ENCODE peak calls at places on chromosomes 7 and 10, in seven cellular contexts. G, Y, D, R, T, K and F are unnamed samples.

GRCh38 chr7:20299647-20300312 is 30.9 kb upstream of the ITGB8 start:
- DNase-seq in K (no peak), R (no peak), Y (no peak), T (peak; percentile 46), G (no peak), D (peak; percentile 80), F (no peak)

GRCh38 chr10:129945941-129946760 is 17.9 kb downstream of the EBF3 start:
- DNase-seq in T (peak; percentile 47), G (no peak), K (no peak), Y (no peak), D (no peak), R (no peak), F (no peak)

GRCh38 chr7:25095516-25096345 is 29.3 kb downstream of the CYCS start:
- DNase-seq in Y (no peak), T (no peak), K (no peak), G (peak; percentile 40), D (no peak), R (no peak), F (no peak)

GRCh38 chr10:122102867-122103525 is 114.0 kb downstream of the TACC2 start:
- DNase-seq in D (no peak), Y (no peak), R (no peak), T (peak; percentile 10), K (no peak), G (no peak), F (no peak)

GRCh38 chr10:94397549-94398370 is 4.6 kb upstream of the TBC1D12 start:
- DNase-seq in Y (peak; percentile 20), G (no peak), R (peak; percentile 28), T (peak; percentile 37), D (no peak), K (no peak), F (no peak)

GRCh38 chr7:32616625-32617024 is 121.3 kb downstream of the AVL9 start:
- DNase-seq in Y (peak; percentile 59), K (peak; percentile 22), R (no peak), D (no peak), T (peak; percentile 95), G (no peak), F (peak; percentile 51)

GRCh38 chr7:377069-378040 is 87.4 kb downstream of the FOXL3 start:
- DNase-seq in T (no peak), K (no peak), D (no peak), R (no peak), G (no peak), Y (no peak), F (no peak)

GRCh38 chr10:24894728-24895127 is 57.7 kb downstream of the PRTFDC1 start:
- DNase-seq in K (no peak), D (no peak), Y (no peak), T (no peak), R (no peak), G (no peak), F (no peak)

GRCh38 chr7:94297397-94297838 is 97.3 kb upstream of the COL1A2 start:
- DNase-seq in G (no peak), K (peak; percentile 61), T (peak; percentile 98), R (no peak), D (no peak), Y (peak; percentile 64), F (no peak)

GRCh38 chr10:97509120-97509670 is 10.5 kb downstream of the UBTD1 start:
- DNase-seq in D (no peak), R (no peak), G (no peak), T (no peak), Y (no peak), K (no peak), F (no peak)

GRCh38 chr7:2566890-2567662 is 8.3 kb downstream of the IQCE start:
- DNase-seq in Y (no peak), K (no peak), R (no peak), T (peak; percentile 32), G (no peak), D (peak; percentile 92), F (no peak)

GRCh38 chr7:134452991-134453473 is 5.9 kb downstream of the AKR1B1 start:
- DNase-seq in K (no peak), R (no peak), Y (no peak), G (no peak), T (no peak), D (no peak), F (no peak)

GRCh38 chr10:70320751-70321150 is 36.9 kb upstream of the NPFFR1 start:
- DNase-seq in T (peak; percentile 72), Y (no peak), D (no peak), G (no peak), K (no peak), R (no peak), F (no peak)

GRCh38 chr10:18214692-18215563 is 74.7 kb downstream of the CACNB2 start:
- DNase-seq in T (peak; percentile 76), D (peak; percentile 38), G (peak; percentile 61), K (peak; percentile 70), R (peak; percentile 70), Y (peak; percentile 50), F (no peak)

GRCh38 chr10:23556727-23557440 is 118.0 kb downstream of the OTUD1 start:
- DNase-seq in Y (peak; percentile 54), R (no peak), T (peak; percentile 86), G (no peak), D (no peak), K (no peak), F (no peak)

GRCh38 chr10:44773565-44773964 is 137.6 kb upstream of the TMEM72 start:
- DNase-seq in R (peak; percentile 6), Y (no peak), T (no peak), G (no peak), K (no peak), D (no peak), F (no peak)

GRCh38 chr10:7264313-7264741 is 146.5 kb downstream of the SFMBT2 start:
- DNase-seq in K (peak; percentile 26), R (no peak), G (peak; percentile 45), T (no peak), Y (peak; percentile 74), D (no peak), F (no peak)

GRCh38 chr10:124063736-124064135 is 29.7 kb downstream of the CHST15 start:
- DNase-seq in Y (peak; percentile 82), D (peak; percentile 67), T (peak; percentile 44), G (no peak), R (no peak), K (peak; percentile 52), F (no peak)

GRCh38 chr7:33745934-33746333 is 159.4 kb upstream of the BMPER start:
- DNase-seq in G (no peak), K (no peak), R (no peak), Y (peak; percentile 42), T (peak; percentile 34), D (no peak), F (no peak)

GRCh38 chr10:76301950-76302349 is 870.5 kb downstream of the LRMDA start:
- DNase-seq in T (no peak), K (peak; percentile 19), G (no peak), Y (peak; percentile 85), D (no peak), R (no peak), F (no peak)

GRCh38 chr10:47164126-47164799 is 135.7 kb upstream of the GDF10 start:
- DNase-seq in D (no peak), T (peak; percentile 75), R (no peak), G (no peak), Y (peak; percentile 84), K (no peak), F (no peak)

GRCh38 chr7:7977774-7978173 is 9.2 kb downstream of the GLCCI1 start:
- DNase-seq in K (no peak), Y (no peak), G (no peak), D (no peak), T (no peak), R (no peak), F (no peak)

GRCh38 chr10:22335204-22335956 is 9.9 kb upstream of the SPAG6 start:
- DNase-seq in D (no peak), Y (peak; percentile 26), G (peak; percentile 78), T (peak; percentile 86), K (peak; percentile 72), R (peak; percentile 78), F (no peak)

GRCh38 chr10:132627736-132628512 is 90.3 kb downstream of the INPP5A start:
- DNase-seq in T (peak; percentile 71), D (no peak), G (no peak), K (peak; percentile 53), R (no peak), Y (no peak), F (no peak)

GRCh38 chr10:132626019-132626760 is 88.6 kb downstream of the INPP5A start:
- DNase-seq in R (no peak), D (no peak), K (no peak), T (no peak), Y (no peak), G (no peak), F (no peak)

GRCh38 chr10:132624847-132625839 is 87.6 kb downstream of the INPP5A start:
- DNase-seq in D (no peak), R (no peak), K (no peak), Y (no peak), T (peak; percentile 22), G (peak; percentile 34), F (no peak)

GRCh38 chr10:132628966-132629900 is 91.6 kb downstream of the INPP5A start:
- DNase-seq in K (no peak), Y (no peak), D (no peak), R (no peak), G (no peak), T (no peak), F (no peak)

GRCh38 chr10:132626761-132627735 is 89.5 kb downstream of the INPP5A start:
- DNase-seq in K (no peak), R (no peak), G (no peak), D (no peak), T (no peak), Y (no peak), F (no peak)
- H3K4me1 ChIP-seq in K (peaks cover 41% of the 10 kb centered on the region), R (peaks cover 4% of the 10 kb centered on the region), G (no peaks in the 10 kb centered on the region), D (no peaks in the 10 kb centered on the region), T (peaks cover 18% of the 10 kb centered on the region), Y (no peaks in the 10 kb centered on the region), F (no peaks in the 10 kb centered on the region)

DNA sequence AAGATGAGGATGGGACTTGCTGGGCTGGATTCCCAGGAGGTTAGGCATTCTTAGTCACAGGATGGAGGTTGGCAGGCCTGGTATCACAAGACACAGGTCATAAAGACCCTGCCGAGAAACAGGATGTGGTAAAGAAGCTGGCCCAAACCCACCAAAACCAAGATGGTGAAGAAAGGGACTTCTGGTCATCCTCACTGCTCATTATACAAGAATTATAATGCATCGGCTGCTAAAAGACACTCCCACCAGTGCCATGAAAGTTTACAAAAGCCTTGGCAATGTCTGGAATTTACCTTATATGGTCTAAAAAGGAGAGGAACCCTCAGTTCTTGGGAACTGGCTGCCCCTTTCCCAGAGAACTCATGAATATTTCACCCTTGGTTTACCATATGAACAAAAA is 345.5 kb upstream of the POM121L12 start:
- DNase-seq in R (peak; percentile 25), T (no peak), K (no peak), Y (peak; percentile 33), D (no peak), G (no peak), F (no peak)
- TF ChIP-seq EZH2phosphoT487 in R (no peak), T (no peak), K (no peak), Y (no peak), D (no peak), G (no peak), F (no peak)

GRCh38 chr7:47448971-47449370 is 132.9 kb downstream of the TNS3 start:
- DNase-seq in T (no peak), D (no peak), R (no peak), G (no peak), Y (no peak), K (no peak), F (no peak)
- H3K4me1 ChIP-seq in T (peaks cover 45% of the 10 kb centered on the region), D (no peaks in the 10 kb centered on the region), R (no peaks in the 10 kb centered on the region), G (peaks cover 24% of the 10 kb centered on the region), Y (peaks cover 31% of the 10 kb centered on the region), K (peaks cover 26% of the 10 kb centered on the region), F (no peaks in the 10 kb centered on the region)

GRCh38 chr10:56063642-56064041 is 297.4 kb downstream of the ZWINT start:
- DNase-seq in T (no peak), D (no peak), G (no peak), Y (no peak), K (no peak), R (no peak), F (no peak)

GRCh38 chr10:56068040-56068439 is 293.0 kb downstream of the ZWINT start:
- DNase-seq in D (no peak), G (no peak), T (no peak), Y (no peak), K (no peak), R (no peak), F (no peak)

GRCh38 chr10:56068473-56069263 is 292.4 kb downstream of the ZWINT start:
- DNase-seq in D (no peak), G (no peak), T (no peak), K (no peak), R (no peak), Y (no peak), F (no peak)
- TF ChIP-seq EZH2phosphoT487 in D (no peak), G (no peak), T (no peak), K (no peak), R (no peak), Y (no peak), F (no peak)